ENCODE peak calls at places on chromosome 10, in ten cellular contexts. L, X, R, N, Y, F, H, Q, T and V are unnamed samples.
A peak's percentile ranks its signal among the peaks of the same experiment; 100 is the strongest.

GRCh38 chr10:14740684-14741247 is 33.9 kb downstream of the FAM107B start:
- DNase-seq in L (peak; percentile 23), X (no peak), R (no peak), N (no peak), Y (no peak), F (no peak), H (no peak), Q (no peak), T (no peak), V (no peak)

GRCh38 chr10:131252586-131253276 is 58.8 kb downstream of the TCERG1L start:
- DNase-seq in L (no peak), X (peak; percentile 45), R (no peak), N (no peak), Y (no peak), F (no peak), H (peak; percentile 76), Q (no peak), T (no peak), V (no peak)

GRCh38 chr10:108662975-108663374 is 1260.3 kb downstream of the XPNPEP1 start:
- DNase-seq in L (no peak), X (no peak), R (no peak), N (no peak), Y (no peak), F (no peak), H (no peak), Q (no peak), T (no peak), V (no peak)

GRCh38 chr10:6716521-6716920 is 136.4 kb upstream of the PRKCQ start:
- DNase-seq in L (no peak), X (no peak), R (no peak), N (no peak), Y (no peak), F (no peak), H (no peak), Q (no peak), T (peak; percentile 19), V (no peak)

GRCh38 chr10:83625831-83626360 is 513.4 kb upstream of the GHITM start:
- DNase-seq in L (no peak), X (no peak), R (no peak), N (no peak), Y (no peak), F (no peak), H (no peak), Q (no peak), T (no peak), V (no peak)

GRCh38 chr10:113894581-113894980 is 40.1 kb downstream of the NHLRC2 start:
- DNase-seq in L (no peak), X (no peak), R (no peak), N (no peak), Y (no peak), F (no peak), H (no peak), Q (peak; percentile 16), T (no peak), V (no peak)

GRCh38 chr10:103854687-103855423 is 521 bp downstream of the SH3PXD2A start:
- DNase-seq in L (no peak), X (no peak), R (no peak), N (no peak), Y (peak; percentile 64), F (peak; percentile 17), H (peak; percentile 83), Q (no peak), T (no peak), V (no peak)

GRCh38 chr10:114458955-114459354 is 54.7 kb upstream of the AFAP1L2 start:
- DNase-seq in L (peak; percentile 64), X (peak; percentile 73), R (no peak), N (no peak), Y (peak; percentile 57), F (peak; percentile 27), H (peak; percentile 84), Q (peak; percentile 58), T (peak; percentile 44), V (peak; percentile 26)

GRCh38 chr10:22518167-22518724 is 172.9 kb downstream of the SPAG6 start:
- DNase-seq in L (no peak), X (no peak), R (no peak), N (no peak), Y (no peak), F (no peak), H (no peak), Q (no peak), T (no peak), V (no peak)

GRCh38 chr10:71084061-71084817 is 128.1 kb upstream of the UNC5B start:
- DNase-seq in L (no peak), X (peak; percentile 47), R (no peak), N (no peak), Y (no peak), F (no peak), H (peak; percentile 50), Q (no peak), T (no peak), V (no peak)

GRCh38 chr10:123607386-123607785 is 58.8 kb upstream of the GPR26 start:
- DNase-seq in L (no peak), X (no peak), R (no peak), N (no peak), Y (no peak), F (no peak), H (no peak), Q (no peak), T (no peak), V (no peak)

GRCh38 chr10:29239569-29240472 is 49.0 kb upstream of the LYZL1 start:
- DNase-seq in L (peak; percentile 52), X (no peak), R (no peak), N (no peak), Y (peak; percentile 15), F (no peak), H (no peak), Q (no peak), T (peak; percentile 32), V (peak; percentile 26)

GRCh38 chr10:133224861-133225366 is 5.1 kb upstream of the UTF1 start:
- DNase-seq in L (no peak), X (no peak), R (no peak), N (no peak), Y (no peak), F (no peak), H (no peak), Q (no peak), T (no peak), V (peak; percentile 69)

GRCh38 chr10:8158439-8159071 is 104.1 kb downstream of the GATA3 start:
- DNase-seq in L (no peak), X (no peak), R (no peak), N (no peak), Y (no peak), F (no peak), H (no peak), Q (no peak), T (no peak), V (no peak)